ENCODE peak calls at places on chromosomes 5 and 9, in nine cellular contexts. Y is esophagus muscularis mucosa, T is MCF 10A, G is H9, R is HepG2, M is heart right ventricle, D is right atrium auricular region, P is fibroblast of pulmonary artery, V is A673. N is an unnamed sample.

GRCh38 chr9:124889006-124889405 is 27.1 kb downstream of the ARPC5L start:
- DNase-seq in G (no peak), R (no peak), V (no peak), Y (no peak), T (no peak), M (no peak), D (no peak), P (no peak), N (no peak)

GRCh38 chr9:135326141-135326540 is 153.4 kb upstream of the PPP1R26 start:
- DNase-seq in V (no peak), P (no peak), R (no peak), M (no peak), D (no peak), Y (no peak), T (no peak), G (peak), N (no peak)

GRCh38 chr5:141476132-141476909 is 555 bp downstream of the PCDHGC3 start:
- DNase-seq in V (peak), R (no peak), T (peak), G (peak), M (peak), D (peak), Y (no peak), P (peak), N (peak)

GRCh38 chr5:87009146-87009545 is 258.5 kb upstream of the RASA1 start:
- DNase-seq in M (no peak), Y (no peak), D (no peak), P (peak), G (no peak), V (peak), T (no peak), R (no peak), N (no peak)

GRCh38 chr9:87888501-87888900 is 5.8 kb downstream of the SPATA31E1 start:
- DNase-seq in G (peak), T (no peak), V (no peak), D (no peak), R (no peak), M (no peak), P (no peak), Y (peak), N (no peak)

GRCh38 chr5:69231851-69232250 is 2.8 kb upstream of the CDK7 start:
- DNase-seq in V (no peak), R (no peak), T (no peak), M (no peak), D (no peak), G (no peak), P (no peak), Y (no peak), N (no peak)

GRCh38 chr5:140926211-140926902 is at the start of gene PCDHAC1:
- DNase-seq in T (peak), M (peak), G (peak), P (peak), D (peak), V (peak), R (no peak), Y (no peak), N (no peak)

GRCh38 chr9:97237951-97238851 is 69.3 kb upstream of the CCDC180 start:
- DNase-seq in P (peak), D (peak), Y (peak), G (peak), R (peak), T (peak), V (peak), M (peak), N (peak)

GRCh38 chr5:133968057-133968993 is at the start of gene C5orf15:
- DNase-seq in T (peak), P (peak), G (peak), M (peak), Y (peak), V (peak), R (peak), D (peak), N (peak)

GRCh38 chr9:134539613-134540012 is 102.0 kb upstream of the COL5A1 start:
- DNase-seq in M (no peak), D (no peak), P (no peak), R (no peak), G (no peak), Y (no peak), T (no peak), V (no peak), N (no peak)

GRCh38 chr9:12643686-12644085 is 49.5 kb upstream of the TYRP1 start:
- DNase-seq in P (peak), D (no peak), M (no peak), T (no peak), Y (no peak), R (no peak), V (no peak), G (no peak), N (no peak)

GRCh38 chr9:83420486-83420885 is 117.7 kb downstream of the FRMD3 start:
- DNase-seq in P (no peak), R (no peak), G (no peak), T (no peak), M (no peak), Y (no peak), D (no peak), V (no peak), N (no peak)

GRCh38 chr5:7391215-7391614 is 4.7 kb upstream of the ADCY2 start:
- DNase-seq in T (no peak), V (peak), D (no peak), R (peak), G (no peak), P (no peak), Y (peak), M (no peak), N (no peak)

GRCh38 chr9:112069318-112070169 is 105.6 kb downstream of the SUSD1 start:
- DNase-seq in P (no peak), T (no peak), V (no peak), R (peak), D (no peak), Y (peak), M (no peak), G (no peak), N (no peak)

GRCh38 chr9:122122903-122123632 is 30.0 kb upstream of the TTLL11 start:
- DNase-seq in D (peak), R (peak), G (peak), V (peak), P (peak), Y (no peak), M (peak), T (peak), N (peak)

GRCh38 chr5:57137401-57137800 is 36.5 kb upstream of the GPBP1 start:
- DNase-seq in Y (no peak), V (no peak), T (no peak), D (no peak), P (no peak), R (no peak), G (no peak), M (no peak), N (no peak)

GRCh38 chr5:15241216-15241821 is 258.7 kb upstream of the FBXL7 start:
- DNase-seq in D (no peak), M (no peak), V (no peak), T (peak), P (peak), G (no peak), Y (no peak), R (no peak), N (no peak)

GRCh38 chr5:76379855-76380254 is 23.2 kb upstream of the IQGAP2 start:
- DNase-seq in Y (no peak), T (no peak), G (no peak), P (no peak), V (no peak), R (no peak), M (no peak), D (no peak), N (no peak)

GRCh38 chr5:151870820-151871219 is 53.8 kb downstream of the GLRA1 start:
- DNase-seq in Y (no peak), T (peak), G (no peak), R (no peak), D (no peak), P (peak), M (no peak), V (peak), N (peak)

GRCh38 chr9:26954050-26954508 is 2.1 kb upstream of the IFT74 start:
- DNase-seq in G (no peak), Y (no peak), P (peak), R (no peak), D (no peak), M (no peak), T (no peak), V (no peak), N (peak)

GRCh38 chr9:129968690-129969485 is 74.1 kb downstream of the FNBP1 start:
- DNase-seq in Y (no peak), R (no peak), T (peak), P (peak), G (no peak), V (peak), D (no peak), M (no peak), N (peak)

GRCh38 chr5:129359450-129359849 is 100.6 kb upstream of the ADAMTS19 start:
- DNase-seq in Y (no peak), R (no peak), M (no peak), T (peak), P (no peak), D (no peak), V (no peak), G (no peak), N (no peak)

GRCh38 chr5:179867079-179867465 is 8.5 kb upstream of the MRNIP start:
- DNase-seq in V (no peak), D (no peak), T (no peak), Y (no peak), R (no peak), G (no peak), M (no peak), P (no peak), N (no peak)

GRCh38 chr9:134026981-134027380 is 1.7 kb downstream of the BRD3OS start:
- DNase-seq in M (no peak), G (no peak), Y (no peak), D (no peak), V (no peak), T (no peak), P (no peak), R (no peak), N (no peak)

GRCh38 chr5:159034083-159034824 is 65.5 kb downstream of the EBF1 start:
- DNase-seq in R (no peak), P (peak), Y (no peak), T (peak), D (no peak), V (no peak), G (no peak), M (peak), N (no peak)

GRCh38 chr5:129459485-129460120 is 495 bp upstream of the ADAMTS19 start:
- DNase-seq in G (peak), R (no peak), Y (no peak), M (no peak), P (peak), V (no peak), D (peak), T (no peak), N (no peak)

GRCh38 chr5:68287631-68287975 is 72.0 kb downstream of the PIK3R1 start:
- DNase-seq in M (no peak), D (no peak), Y (no peak), P (no peak), R (no peak), V (no peak), G (no peak), T (no peak), N (no peak)

GRCh38 chr5:76947064-76947463 is 5.8 kb upstream of the CRHBP start:
- DNase-seq in P (no peak), R (no peak), G (no peak), D (no peak), Y (no peak), M (peak), T (no peak), V (no peak), N (no peak)

GRCh38 chr5:7080501-7080900 is 315.4 kb upstream of the ADCY2 start:
- DNase-seq in P (no peak), D (no peak), G (no peak), R (no peak), M (no peak), T (no peak), V (no peak), Y (no peak), N (no peak)

GRCh38 chr5:170273968-170274710 is 23.4 kb downstream of the LCP2 start:
- DNase-seq in Y (no peak), D (no peak), G (peak), V (peak), T (peak), P (peak), M (no peak), R (no peak), N (no peak)

GRCh38 chr9:91047993-91048607 is 246.5 kb downstream of the SYK start:
- DNase-seq in D (peak), P (peak), V (no peak), M (no peak), Y (peak), R (no peak), G (no peak), T (peak), N (peak)

GRCh38 chr5:159737263-159737662 is 179.0 kb upstream of the ADRA1B start:
- DNase-seq in M (no peak), T (no peak), G (no peak), R (no peak), Y (peak), V (no peak), D (peak), P (no peak), N (no peak)

GRCh38 chr9:131739192-131739961 is 499 bp downstream of the RAPGEF1 start:
- DNase-seq in V (peak), G (no peak), D (no peak), Y (no peak), R (no peak), M (peak), T (peak), P (peak), N (no peak)

GRCh38 chr5:6506631-6507030 is 58.0 kb downstream of the UBE2QL1 start:
- DNase-seq in G (no peak), P (no peak), R (no peak), Y (no peak), T (no peak), D (no peak), V (no peak), M (no peak), N (no peak)

GRCh38 chr9:119765632-119766031 is 396.4 kb upstream of the BRINP1 start:
- DNase-seq in Y (no peak), G (no peak), M (no peak), P (no peak), D (no peak), V (no peak), R (no peak), T (no peak), N (no peak)

GRCh38 chr5:68027519-68027918 is 188.0 kb upstream of the PIK3R1 start:
- DNase-seq in G (no peak), M (no peak), Y (no peak), P (peak), D (no peak), T (no peak), V (peak), R (no peak), N (peak)

GRCh38 chr9:136671646-136672430 is 9.1 kb downstream of the EGFL7 start:
- DNase-seq in V (peak), D (no peak), G (peak), R (no peak), P (no peak), T (peak), M (no peak), Y (no peak), N (no peak)

GRCh38 chr9:93576296-93577044 is at the start of gene PHF2:
- DNase-seq in G (no peak), M (no peak), T (no peak), R (no peak), V (peak), D (peak), P (peak), Y (peak), N (no peak)

GRCh38 chr5:23027830-23028229 is 174.7 kb upstream of the CDH12 start:
- DNase-seq in M (no peak), D (no peak), Y (no peak), P (no peak), G (no peak), V (no peak), T (no peak), R (no peak), N (no peak)

GRCh38 chr5:23026252-23027170 is 173.4 kb upstream of the CDH12 start:
- DNase-seq in R (no peak), G (no peak), P (peak), Y (no peak), M (no peak), T (peak), D (no peak), V (peak), N (no peak)

GRCh38 chr5:23027341-23027740 is 174.2 kb upstream of the CDH12 start:
- DNase-seq in T (no peak), G (no peak), R (no peak), V (no peak), Y (no peak), P (no peak), D (no peak), M (peak), N (no peak)

GRCh38 chr5:23029296-23029695 is 176.2 kb upstream of the CDH12 start:
- DNase-seq in G (no peak), Y (no peak), V (no peak), P (no peak), M (no peak), R (no peak), D (no peak), T (peak), N (no peak)

GRCh38 chr5:23028445-23028844 is 175.3 kb upstream of the CDH12 start:
- DNase-seq in Y (no peak), M (no peak), D (no peak), R (no peak), G (no peak), V (no peak), T (no peak), P (no peak), N (no peak)
- TF ChIP-seq CTCF in Y (no peak), M (no peak), D (no peak), R (no peak), G (no peak), V (no peak), T (no peak), P (no peak), N (no peak)

GRCh38 chr9:33498387-33498786 is 24.7 kb upstream of the NOL6 start:
- DNase-seq in M (no peak), G (no peak), D (no peak), Y (no peak), T (no peak), V (peak), P (peak), R (no peak), N (no peak)
- TF ChIP-seq CTCF in M (peak), G (peak), D (no peak), Y (no peak), T (peak), V (peak), P (peak), R (no peak), N (peak)

DNA sequence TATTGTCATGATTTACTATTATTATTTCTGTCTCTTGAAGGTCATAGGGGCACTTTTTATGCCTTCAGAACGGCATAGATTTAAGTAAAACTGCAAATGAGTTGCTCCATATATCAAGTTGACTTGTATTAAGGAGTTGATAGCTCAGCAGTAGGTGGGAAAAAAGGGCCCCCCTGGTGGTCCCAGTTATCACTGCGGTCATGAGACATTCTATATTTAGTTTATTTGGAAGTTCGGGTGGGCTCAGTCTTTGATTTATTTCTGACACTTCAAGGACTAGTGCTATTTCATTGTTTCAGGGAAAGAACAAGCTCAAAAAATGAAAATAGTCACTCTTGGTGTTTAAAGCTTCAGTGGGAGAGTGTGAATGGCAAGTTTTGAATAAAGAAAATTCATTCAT is 159.3 kb downstream of the SLC24A2 start:
- DNase-seq in D (no peak), R (no peak), P (no peak), G (no peak), V (no peak), T (no peak), M (no peak), Y (no peak), N (no peak)
- TF ChIP-seq CTCF in D (no peak), R (no peak), P (no peak), G (peak), V (peak), T (no peak), M (no peak), Y (no peak), N (no peak)

DNA sequence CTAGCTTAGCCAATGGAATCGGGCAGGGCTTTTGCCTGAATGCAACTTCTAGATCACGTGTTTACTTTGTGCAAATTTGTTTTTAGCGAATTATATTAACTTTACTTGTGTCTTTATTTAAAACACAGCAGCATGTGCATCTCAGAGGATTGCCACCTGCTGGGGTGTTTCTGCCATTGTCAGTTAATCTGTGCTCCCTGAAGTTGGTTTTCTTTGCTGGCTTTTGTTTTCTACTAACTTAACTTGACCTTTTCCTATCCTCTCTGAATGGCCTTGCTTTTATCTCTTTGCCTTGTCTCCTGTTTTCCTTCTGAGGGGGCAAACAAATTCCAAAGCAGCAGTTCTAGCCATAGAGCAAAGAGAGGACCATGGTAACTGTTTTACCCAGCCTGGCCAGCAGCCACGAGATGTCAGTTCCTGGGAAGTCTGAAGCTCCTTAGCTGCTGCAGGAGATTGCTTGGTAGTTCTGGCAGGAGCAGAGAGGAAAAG is 67.6 kb downstream of the ARHGEF28 start:
- DNase-seq in G (no peak), Y (no peak), T (peak), V (peak), P (peak), D (no peak), R (peak), M (no peak), N (peak)
- TF ChIP-seq CTCF in G (peak), Y (peak), T (peak), V (peak), P (peak), D (no peak), R (peak), M (peak), N (peak)

GRCh38 chr9:20407013-20407412 is 215.3 kb downstream of the MLLT3 start:
- DNase-seq in R (no peak), Y (no peak), M (no peak), D (no peak), P (no peak), T (no peak), G (no peak), V (no peak), N (no peak)
- TF ChIP-seq CTCF in R (peak), Y (no peak), M (no peak), D (no peak), P (peak), T (peak), G (peak), V (no peak), N (peak)

N was measured in HFFc6.